ENCODE peak calls at places on chromosomes 1 and 21, in ten cellular contexts. W is GM06990; C is AG04450; Q is CD8-positive, alpha-beta T cell; Z is tibial nerve; X is fibroblast of lung; L is pancreas; B is ovary; A is MCF 10A; N is OCI-LY7. P is an unnamed sample.
A peak's percentile ranks its signal among the peaks of the same experiment; 100 is the strongest.

GRCh38 chr1:225746361-225747179 is 31.1 kb upstream of the SRP9 start:
- DNase-seq in C (peak; percentile 74), B (peak; percentile 85), Z (no peak), W (no peak), L (peak; percentile 80), Q (no peak), N (no peak), A (peak; percentile 98), X (peak; percentile 94), P (peak; percentile 68)

GRCh38 chr1:156389311-156389710 is 20.3 kb downstream of the RHBG start:
- DNase-seq in A (no peak), X (no peak), N (no peak), W (no peak), Q (no peak), C (no peak), B (no peak), L (no peak), Z (no peak), P (no peak)

GRCh38 chr1:193014354-193014753 is 44.8 kb downstream of the UCHL5 start:
- DNase-seq in Q (no peak), L (no peak), C (no peak), B (no peak), W (no peak), N (no peak), X (peak; percentile 30), Z (no peak), A (no peak), P (no peak)

GRCh38 chr1:119686661-119687060 is 25.1 kb upstream of the PHGDH start:
- DNase-seq in L (peak; percentile 32), Q (no peak), A (peak; percentile 59), W (no peak), C (no peak), X (no peak), Z (no peak), N (no peak), B (no peak), P (no peak)

GRCh38 chr1:115411388-115412063 is 73.5 kb upstream of the NGF start:
- DNase-seq in L (no peak), W (no peak), Z (no peak), B (peak; percentile 45), A (peak; percentile 88), Q (no peak), N (peak; percentile 1), X (peak; percentile 71), C (no peak), P (peak; percentile 80)

GRCh38 chr1:236701782-236702181 is 15.5 kb downstream of the ACTN2 start:
- DNase-seq in Z (no peak), W (no peak), N (no peak), L (no peak), C (no peak), B (no peak), Q (no peak), X (no peak), A (no peak), P (no peak)

GRCh38 chr1:201982082-201982922 is at the start of gene RNPEP:
- DNase-seq in Z (peak; percentile 56), X (peak; percentile 67), C (no peak), W (peak; percentile 80), A (peak; percentile 75), B (peak; percentile 79), N (peak; percentile 66), L (peak; percentile 64), Q (peak; percentile 68), P (no peak)

GRCh38 chr1:37691497-37692077 is 729 bp upstream of the CDCA8 start:
- DNase-seq in L (peak; percentile 47), W (no peak), A (peak; percentile 63), X (peak; percentile 41), B (peak; percentile 47), N (peak; percentile 39), Q (peak; percentile 12), Z (peak; percentile 18), C (no peak), P (no peak)

GRCh38 chr1:204306076-204306475 is 53.7 kb downstream of the PLEKHA6 start:
- DNase-seq in X (no peak), L (no peak), B (no peak), W (no peak), N (no peak), Q (no peak), Z (no peak), C (no peak), A (no peak), P (no peak)

GRCh38 chr1:102919659-102920058 is 188.7 kb downstream of the COL11A1 start:
- DNase-seq in C (no peak), W (no peak), A (peak; percentile 5), Q (no peak), L (no peak), B (no peak), X (peak; percentile 81), N (no peak), Z (no peak), P (no peak)

GRCh38 chr1:151840421-151840820 is 801 bp upstream of the C2CD4D start:
- DNase-seq in W (no peak), X (no peak), A (no peak), C (no peak), Q (no peak), B (no peak), Z (no peak), N (no peak), L (no peak), P (no peak)

GRCh38 chr1:218584418-218585155 is 239.5 kb downstream of the TGFB2 start:
- DNase-seq in Q (no peak), B (no peak), A (peak; percentile 65), C (no peak), W (no peak), N (no peak), Z (no peak), X (peak; percentile 76), L (no peak), P (no peak)

GRCh38 chr1:72117621-72118020 is 164.7 kb downstream of the NEGR1 start:
- DNase-seq in B (no peak), W (no peak), Q (no peak), L (no peak), C (no peak), N (no peak), X (no peak), A (no peak), Z (no peak), P (no peak)

GRCh38 chr1:72119491-72119890 is 162.8 kb downstream of the NEGR1 start:
- DNase-seq in W (no peak), X (no peak), B (no peak), C (no peak), A (no peak), N (no peak), Z (no peak), L (no peak), Q (no peak), P (no peak)

GRCh38 chr1:72109916-72110315 is 172.4 kb downstream of the NEGR1 start:
- DNase-seq in Q (no peak), N (no peak), L (no peak), W (no peak), C (no peak), Z (no peak), B (no peak), X (no peak), A (no peak), P (no peak)

GRCh38 chr1:72111662-72112061 is 170.7 kb downstream of the NEGR1 start:
- DNase-seq in C (no peak), N (no peak), L (no peak), B (no peak), Z (no peak), X (no peak), A (no peak), W (no peak), Q (no peak), P (no peak)

GRCh38 chr1:72115290-72115689 is 167.0 kb downstream of the NEGR1 start:
- DNase-seq in X (no peak), L (no peak), Q (no peak), N (no peak), B (no peak), W (no peak), Z (no peak), A (no peak), C (no peak), P (no peak)
- TF ChIP-seq CTCF in X (no peak), L (no peak), Q (no peak), N (no peak), B (no peak), W (no peak), Z (no peak), A (no peak), C (no peak), P (no peak)

DNA sequence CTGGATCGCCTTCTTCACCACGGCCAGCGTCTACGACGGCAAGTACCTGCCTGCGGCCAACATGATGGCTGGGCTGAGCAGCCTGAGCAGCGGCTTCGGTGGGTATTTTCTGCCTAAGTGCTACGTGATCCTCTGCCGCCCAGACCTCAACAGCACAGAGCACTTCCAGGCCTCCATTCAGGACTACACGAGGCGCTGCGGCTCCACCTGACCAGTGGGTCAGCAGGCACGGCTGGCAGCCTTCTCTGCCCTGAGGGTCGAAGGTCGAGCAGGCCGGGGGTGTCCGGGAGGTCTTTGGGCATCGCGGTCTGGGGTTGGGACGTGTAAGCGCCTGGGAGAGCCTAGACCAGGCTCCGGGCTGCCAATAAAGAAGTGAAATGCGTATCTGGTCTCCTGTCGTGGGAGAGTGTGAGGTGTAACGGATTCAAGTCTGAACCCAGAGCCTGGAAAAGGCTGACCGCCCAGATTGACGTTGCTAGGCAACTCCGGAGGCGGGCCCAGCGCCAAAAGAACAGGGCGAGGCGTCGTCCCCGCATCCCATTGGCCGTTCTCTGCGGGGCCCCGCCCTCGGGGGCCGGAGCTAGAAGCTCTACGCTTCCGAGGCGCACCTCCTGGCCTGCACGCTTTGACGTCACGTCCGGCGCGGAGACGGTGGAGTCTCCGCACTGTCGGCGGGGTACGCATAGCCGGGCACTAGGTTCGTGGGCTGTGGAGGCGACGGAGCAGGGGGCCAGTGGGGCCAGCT is at the start of gene ZBTB48:
- DNase-seq in Q (peak; percentile 97), X (peak; percentile 93), W (peak; percentile 97), N (peak; percentile 98), L (peak; percentile 99), A (peak; percentile 99), C (peak; percentile 89), B (peak; percentile 100), Z (peak; percentile 100), P (peak; percentile 76)
- TF ChIP-seq CTCF in Q (no peak), X (no peak), W (no peak), N (no peak), L (no peak), A (no peak), C (no peak), B (no peak), Z (peak; percentile 28), P (no peak)

GRCh38 chr1:15937706-15938168 is 38.2 kb downstream of the ZBTB17 start:
- DNase-seq in C (no peak), X (peak; percentile 40), W (no peak), B (no peak), N (peak; percentile 39), Q (no peak), Z (no peak), A (peak; percentile 26), L (no peak), P (no peak)
- TF ChIP-seq CTCF in C (peak; percentile 7), X (no peak), W (peak; percentile 15), B (no peak), N (peak; percentile 64), Q (no peak), Z (no peak), A (no peak), L (no peak), P (peak; percentile 29)

DNA sequence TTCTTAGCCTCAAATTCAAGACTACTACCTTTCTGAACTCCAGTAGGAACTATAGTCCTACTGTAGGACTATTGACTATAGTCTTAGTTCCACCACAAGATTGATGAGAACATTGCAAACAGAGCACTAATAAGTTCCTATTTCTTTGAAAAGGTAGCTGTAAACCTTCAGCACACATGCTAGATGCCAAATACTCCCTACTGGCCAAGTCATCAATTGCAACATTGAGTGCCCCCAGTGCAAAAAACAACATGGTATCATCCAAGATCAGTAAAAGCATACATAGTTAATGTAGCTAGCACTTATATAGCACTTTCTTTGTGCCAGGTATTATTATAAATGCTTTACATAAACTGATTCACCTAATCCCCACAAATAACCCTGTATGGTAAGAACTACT is 99.8 kb downstream of the MRPL39 start:
- DNase-seq in W (no peak), X (no peak), B (no peak), Q (no peak), L (no peak), Z (no peak), C (no peak), A (peak; percentile 50), N (no peak), P (no peak)
- TF ChIP-seq CTCF in W (peak; percentile 40), X (no peak), B (no peak), Q (no peak), L (no peak), Z (no peak), C (peak; percentile 23), A (no peak), N (peak; percentile 23), P (no peak)

P was measured in BJ.